ENCODE peak calls at places on chromosomes 11 and 22, in seven cellular contexts. U, X, S, M, D, O and G are unnamed samples.

GRCh38 chr22:19680287-19680881 is 33.9 kb upstream of the SEPTIN5 start:
- DNase-seq in U (no peak), X (no peak), S (no peak), M (no peak), D (no peak), O (no peak), G (no peak)

GRCh38 chr11:111414267-111414931 is 35.3 kb upstream of the POU2AF1 start:
- DNase-seq in U (no peak), X (no peak), S (no peak), M (no peak), D (no peak), O (peak), G (no peak)

GRCh38 chr11:105829084-105829483 is 193.0 kb downstream of the MSANTD4 start:
- DNase-seq in U (no peak), X (no peak), S (no peak), M (no peak), D (no peak), O (peak), G (peak)

GRCh38 chr11:41784513-41785335 is 325.3 kb upstream of the LRRC4C start:
- DNase-seq in U (no peak), X (no peak), S (no peak), M (no peak), D (no peak), O (peak), G (no peak)

GRCh38 chr11:111225871-111226270 is 19.7 kb upstream of the POU2AF2 start:
- DNase-seq in U (no peak), X (no peak), S (no peak), M (no peak), D (no peak), O (no peak), G (no peak)

GRCh38 chr11:129061466-129062194 is 119.0 kb upstream of the TP53AIP1 start:
- DNase-seq in U (no peak), X (no peak), S (no peak), M (peak), D (no peak), O (no peak), G (no peak)

GRCh38 chr22:47775686-47776085 is 1013.2 kb downstream of the TBC1D22A start:
- DNase-seq in U (no peak), X (no peak), S (no peak), M (no peak), D (no peak), O (no peak), G (no peak)

GRCh38 chr11:131998020-131998419 is 627.6 kb downstream of the NTM start:
- DNase-seq in U (no peak), X (no peak), S (no peak), M (no peak), D (no peak), O (no peak), G (no peak)

GRCh38 chr11:41351825-41352224 is 107.6 kb downstream of the LRRC4C start:
- DNase-seq in U (no peak), X (no peak), S (no peak), M (no peak), D (no peak), O (no peak), G (no peak)

GRCh38 chr11:117807482-117808272 is 10.7 kb upstream of the DSCAML1 start:
- DNase-seq in U (peak), X (no peak), S (peak), M (no peak), D (peak), O (peak), G (peak)

GRCh38 chr11:15148181-15148580 is 33.5 kb downstream of the INSC start:
- DNase-seq in U (no peak), X (no peak), S (no peak), M (no peak), D (no peak), O (no peak), G (no peak)

GRCh38 chr11:380996-381395 is 11.7 kb downstream of the B4GALNT4 start:
- DNase-seq in U (no peak), X (no peak), S (no peak), M (no peak), D (no peak), O (no peak), G (no peak)

GRCh38 chr11:68840661-68841653 is 759 bp downstream of the CPT1A start:
- DNase-seq in U (peak), X (no peak), S (peak), M (no peak), D (peak), O (peak), G (peak)

GRCh38 chr11:96061730-96062524 is 138.0 kb upstream of the MTMR2 start:
- DNase-seq in U (no peak), X (no peak), S (no peak), M (peak), D (no peak), O (no peak), G (no peak)

GRCh38 chr11:14748093-14748492 is 104.5 kb downstream of the PDE3B start:
- DNase-seq in U (no peak), X (no peak), S (no peak), M (no peak), D (no peak), O (no peak), G (no peak)

GRCh38 chr11:45659031-45659817 is 6.2 kb downstream of the CHST1 start:
- DNase-seq in U (no peak), X (no peak), S (no peak), M (no peak), D (no peak), O (no peak), G (peak)

GRCh38 chr11:70556884-70557741 is 158.8 kb downstream of the CTTN start:
- DNase-seq in U (no peak), X (no peak), S (no peak), M (no peak), D (no peak), O (peak), G (no peak)

GRCh38 chr11:12693485-12694181 is 19.4 kb downstream of the TEAD1 start:
- DNase-seq in U (peak), X (no peak), S (peak), M (peak), D (no peak), O (peak), G (no peak)

GRCh38 chr11:1884123-1884415 is 7.6 kb downstream of the PRR33 start:
- DNase-seq in U (no peak), X (no peak), S (no peak), M (no peak), D (no peak), O (no peak), G (no peak)

DNA sequence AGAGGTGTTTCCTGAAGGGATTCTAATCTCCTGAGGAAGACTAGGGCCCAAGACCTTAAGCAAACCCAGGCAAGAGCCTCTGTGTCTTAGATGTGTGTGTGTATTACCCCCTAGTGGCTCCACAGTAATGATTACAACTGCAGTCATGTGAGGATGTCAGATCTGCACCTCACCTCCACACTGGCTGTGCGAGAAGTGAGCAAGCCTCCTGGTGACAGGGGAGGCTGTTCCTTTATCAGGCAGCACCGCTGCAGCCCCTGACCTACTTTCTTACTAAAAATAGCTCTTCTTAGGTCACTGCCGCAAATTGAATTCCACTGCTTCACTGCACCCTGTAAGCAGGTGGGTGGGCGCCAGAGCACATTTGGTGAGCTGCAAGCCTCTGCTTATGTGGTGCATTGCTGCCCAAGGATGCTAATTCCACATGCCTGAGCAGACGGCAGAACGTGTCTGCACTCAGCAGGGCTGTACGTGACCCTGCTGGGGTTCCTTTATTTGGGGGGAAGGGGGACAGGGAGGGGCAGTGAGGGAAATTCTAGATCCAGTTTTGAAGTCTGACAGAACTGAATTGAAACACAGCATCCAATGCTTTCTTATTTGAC is 112.4 kb downstream of the KCNC1 start:
- DNase-seq in U (no peak), X (no peak), S (peak), M (no peak), D (peak), O (peak), G (no peak)
- TF ChIP-seq CTCF in U (no peak), X (no peak), S (no peak), M (peak), D (peak), O (no peak), G (peak)

GRCh38 chr11:32451808-32452207 is 16.5 kb upstream of the WT1 start:
- DNase-seq in U (no peak), X (no peak), S (no peak), M (no peak), D (no peak), O (no peak), G (no peak)
- TF ChIP-seq CTCF in U (no peak), X (no peak), S (no peak), M (no peak), D (no peak), O (no peak), G (no peak)

DNA sequence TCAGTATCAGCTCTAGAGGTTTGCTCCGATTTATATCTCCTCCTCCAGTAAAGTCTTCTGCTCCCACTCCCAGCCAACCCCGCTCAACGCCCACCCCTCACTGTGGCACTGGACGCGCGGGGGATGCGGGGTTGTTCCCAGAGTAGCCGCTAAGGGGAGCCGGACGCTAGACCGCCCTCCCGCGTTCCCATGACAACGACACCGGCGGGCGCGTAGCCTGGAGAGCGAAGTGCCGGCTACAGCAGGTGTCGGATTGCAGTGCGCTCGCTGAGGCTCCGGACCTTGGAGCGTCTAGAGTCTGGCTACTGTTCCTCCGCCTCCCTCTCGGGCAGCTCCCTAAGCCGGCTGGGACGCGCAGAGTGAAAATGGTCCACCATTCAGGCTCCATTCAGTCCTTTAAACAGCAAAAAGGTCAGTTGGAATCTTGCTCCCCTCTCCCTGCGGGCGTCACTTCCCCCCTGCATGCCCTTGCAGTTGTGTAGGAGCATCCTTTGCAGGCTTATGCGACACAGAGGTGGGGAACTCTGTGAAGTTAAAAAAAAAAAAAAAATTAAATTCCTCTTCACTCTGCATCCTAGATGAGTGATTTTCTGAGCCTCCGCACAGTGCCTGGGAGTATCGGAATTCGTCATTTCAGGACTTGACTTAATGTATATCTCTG is at the start of gene ANO3:
- DNase-seq in U (peak), X (peak), S (peak), M (peak), D (peak), O (peak), G (peak)
- TF ChIP-seq CTCF in U (no peak), X (peak), S (peak), M (peak), D (peak), O (no peak), G (peak)

GRCh38 chr22:29359469-29359868 is 28.9 kb downstream of the AP1B1 start:
- DNase-seq in U (peak), X (no peak), S (peak), M (no peak), D (peak), O (no peak), G (no peak)
- TF ChIP-seq CTCF in U (peak), X (peak), S (no peak), M (peak), D (peak), O (no peak), G (peak)

GRCh38 chr22:17910561-17911311 is 113.6 kb downstream of the MICAL3 start:
- DNase-seq in U (peak), X (no peak), S (peak), M (peak), D (peak), O (no peak), G (no peak)
- TF ChIP-seq CTCF in U (peak), X (peak), S (no peak), M (peak), D (peak), O (peak), G (peak)

GRCh38 chr11:66868726-66869291 is 11.9 kb downstream of the LRFN4 start:
- DNase-seq in U (no peak), X (no peak), S (peak), M (no peak), D (peak), O (peak), G (peak)
- TF ChIP-seq CTCF in U (no peak), X (no peak), S (peak), M (peak), D (peak), O (peak), G (peak)

DNA sequence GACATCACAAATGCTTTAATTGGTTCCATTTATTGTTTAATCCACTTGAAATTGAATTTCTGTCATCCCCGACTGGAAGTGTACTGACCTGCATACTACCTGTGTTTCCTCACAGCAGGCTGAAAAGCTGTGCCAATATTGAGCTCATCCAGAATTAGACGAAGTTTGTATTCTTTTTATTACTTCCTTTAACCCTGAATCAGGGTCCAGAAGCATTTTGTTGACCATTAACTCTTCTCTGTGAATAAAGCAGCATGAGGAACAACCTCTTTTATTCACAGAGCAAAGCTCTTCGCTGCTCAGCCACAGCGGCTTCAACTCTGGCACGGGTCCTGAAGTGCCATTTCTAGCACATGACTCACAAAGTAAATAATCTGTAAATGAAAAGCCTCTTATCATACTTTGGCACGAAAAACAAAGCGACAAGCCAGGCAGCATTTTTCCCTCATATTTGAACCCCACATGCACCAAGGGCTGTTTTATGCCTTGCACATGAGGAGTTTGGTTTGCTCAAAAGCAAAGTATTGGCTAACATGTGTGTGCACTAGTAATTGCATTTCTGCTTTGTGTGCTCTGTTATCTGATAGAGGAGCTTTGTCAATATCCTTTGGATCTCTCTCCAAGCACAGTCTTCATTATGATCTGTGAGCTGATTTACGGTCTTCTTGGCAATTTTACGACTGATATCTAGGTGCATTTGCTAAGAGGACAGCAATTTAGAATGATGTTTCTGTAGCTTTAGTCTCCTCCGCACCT is 33.0 kb upstream of the APOBEC3A start:
- DNase-seq in U (peak), X (peak), S (no peak), M (peak), D (no peak), O (no peak), G (no peak)
- TF ChIP-seq CTCF in U (no peak), X (no peak), S (no peak), M (no peak), D (no peak), O (no peak), G (no peak)

DNA sequence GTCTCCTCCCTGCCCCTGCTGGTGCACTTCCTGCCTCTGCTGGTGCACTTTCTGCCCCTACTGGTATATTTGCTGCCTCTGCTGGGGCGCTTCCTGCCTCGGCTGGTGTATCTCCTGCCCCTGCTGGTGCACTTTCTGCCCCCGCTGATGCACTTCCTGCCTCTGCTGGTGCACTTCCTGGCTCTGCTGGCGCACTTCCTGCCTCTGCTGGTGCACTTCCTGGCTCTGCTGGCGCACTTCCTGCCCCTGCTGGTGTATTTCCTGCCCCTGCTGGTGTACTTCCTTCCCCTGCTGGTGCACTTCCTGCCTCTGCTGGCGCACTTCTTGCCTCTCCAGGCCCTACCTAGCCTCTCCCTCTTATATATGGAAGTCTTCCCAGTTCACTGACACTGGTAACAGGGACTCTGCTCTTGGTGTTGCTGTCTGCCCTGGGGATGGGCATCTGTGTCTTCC is 10.1 kb downstream of the MTFP1 start:
- DNase-seq in U (no peak), X (no peak), S (peak), M (no peak), D (no peak), O (peak), G (peak)
- TF ChIP-seq CTCF in U (no peak), X (no peak), S (peak), M (no peak), D (no peak), O (no peak), G (no peak)

DNA sequence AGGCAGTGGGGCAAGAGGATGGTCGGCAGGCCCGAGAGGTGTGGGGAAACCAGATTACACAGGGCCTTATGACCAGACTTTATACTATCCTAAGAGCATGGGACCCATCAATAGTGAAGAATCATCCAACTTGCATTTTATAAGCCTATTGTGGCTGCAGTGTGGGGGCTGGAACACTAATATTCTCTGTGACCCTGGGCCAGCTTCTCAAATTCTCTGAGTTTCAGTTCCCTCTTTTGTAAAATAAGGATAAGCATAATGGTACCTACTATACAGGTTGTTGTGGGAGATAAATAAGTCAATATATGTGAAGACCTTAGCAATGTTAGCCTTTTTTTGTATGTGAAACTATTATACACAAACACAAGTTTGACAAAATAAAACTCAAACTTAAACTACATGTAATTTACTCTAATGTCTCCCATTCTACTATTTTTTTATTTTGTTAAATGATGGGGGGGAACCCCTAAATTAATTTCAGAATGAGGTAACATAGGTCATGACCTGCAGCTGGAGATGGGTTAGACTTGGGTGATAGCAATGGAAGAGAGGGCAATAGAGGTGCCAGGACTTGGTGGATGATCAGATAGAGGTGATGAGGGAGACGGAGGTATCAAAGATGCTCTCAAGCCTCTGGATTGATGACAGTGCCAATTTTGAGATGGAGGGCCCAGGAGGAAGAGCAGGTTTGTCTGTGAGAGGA is 30.1 kb downstream of the SMCO4 start:
- DNase-seq in U (no peak), X (no peak), S (no peak), M (no peak), D (no peak), O (no peak), G (no peak)
- TF ChIP-seq CTCF in U (no peak), X (no peak), S (no peak), M (no peak), D (no peak), O (no peak), G (no peak)